ENCODE peak calls at places on chromosomes 12 and 14, in five cellular contexts. One of them, this sample, is unnamed.

GRCh38 chr14:58947156-58947555 is 241.3 kb upstream of the DAAM1 start:
- DNase-seq in A673: no peak
- DNase-seq in spleen: no peak
- DNase-seq in endothelial cell: no peak
- DNase-seq in gastrocnemius medialis: no peak
- DNase-seq in this sample: no peak

GRCh38 chr14:37889087-37889486 is 293.7 kb downstream of the TTC6 start:
- DNase-seq in A673: peak; percentile 33
- DNase-seq in spleen: no peak
- DNase-seq in endothelial cell: no peak
- DNase-seq in gastrocnemius medialis: no peak
- DNase-seq in this sample: no peak

GRCh38 chr12:59027199-59027598 is 106.9 kb upstream of the LRIG3 start:
- DNase-seq in A673: no peak
- DNase-seq in spleen: no peak
- DNase-seq in endothelial cell: no peak
- DNase-seq in gastrocnemius medialis: no peak
- DNase-seq in this sample: no peak

GRCh38 chr14:25658988-25659387 is 609.0 kb upstream of the STXBP6 start:
- DNase-seq in A673: peak; percentile 1
- DNase-seq in spleen: no peak
- DNase-seq in endothelial cell: no peak
- DNase-seq in gastrocnemius medialis: no peak
- DNase-seq in this sample: no peak

GRCh38 chr12:14952295-14952995 is 9.0 kb downstream of the ARHGDIB start:
- DNase-seq in A673: peak; percentile 38
- DNase-seq in spleen: peak; percentile 73
- DNase-seq in endothelial cell: no peak
- DNase-seq in gastrocnemius medialis: no peak
- DNase-seq in this sample: no peak

GRCh38 chr12:6914246-6914947 is at the start of gene ENO2:
- DNase-seq in A673: peak; percentile 79
- DNase-seq in spleen: peak; percentile 94
- DNase-seq in endothelial cell: peak; percentile 50
- DNase-seq in gastrocnemius medialis: peak; percentile 56
- DNase-seq in this sample: peak; percentile 76

GRCh38 chr14:64807588-64807987 is 72.1 kb downstream of the SPTB start:
- DNase-seq in A673: no peak
- DNase-seq in spleen: peak; percentile 41
- DNase-seq in endothelial cell: no peak
- DNase-seq in gastrocnemius medialis: peak; percentile 57
- DNase-seq in this sample: no peak

GRCh38 chr14:63480599-63480998 is 62.6 kb downstream of the PPP2R5E start:
- DNase-seq in A673: no peak
- DNase-seq in spleen: no peak
- DNase-seq in endothelial cell: no peak
- DNase-seq in gastrocnemius medialis: no peak
- DNase-seq in this sample: no peak

GRCh38 chr12:32906407-32907165 is 10.0 kb upstream of the PKP2 start:
- DNase-seq in A673: no peak
- DNase-seq in spleen: no peak
- DNase-seq in endothelial cell: no peak
- DNase-seq in gastrocnemius medialis: no peak
- DNase-seq in this sample: no peak

GRCh38 chr14:98138666-98139065 is 1133.3 kb downstream of the BCL11B start:
- DNase-seq in A673: peak; percentile 75
- DNase-seq in spleen: no peak
- DNase-seq in endothelial cell: peak; percentile 64
- DNase-seq in gastrocnemius medialis: no peak
- DNase-seq in this sample: peak; percentile 54

GRCh38 chr14:34098045-34098984 is 147.4 kb upstream of the EGLN3 start:
- DNase-seq in A673: peak; percentile 40
- DNase-seq in spleen: no peak
- DNase-seq in endothelial cell: peak; percentile 55
- DNase-seq in gastrocnemius medialis: no peak
- DNase-seq in this sample: peak; percentile 38

GRCh38 chr14:29913550-29913949 is 14.1 kb downstream of the PRKD1 start:
- DNase-seq in A673: no peak
- DNase-seq in spleen: no peak
- DNase-seq in endothelial cell: no peak
- DNase-seq in gastrocnemius medialis: no peak
- DNase-seq in this sample: no peak
- TF ChIP-seq CTCF in A673: no peak
- TF ChIP-seq CTCF in spleen: no peak
- TF ChIP-seq CTCF in endothelial cell: no peak
- TF ChIP-seq CTCF in gastrocnemius medialis: no peak
- TF ChIP-seq CTCF in this sample: no peak

DNA sequence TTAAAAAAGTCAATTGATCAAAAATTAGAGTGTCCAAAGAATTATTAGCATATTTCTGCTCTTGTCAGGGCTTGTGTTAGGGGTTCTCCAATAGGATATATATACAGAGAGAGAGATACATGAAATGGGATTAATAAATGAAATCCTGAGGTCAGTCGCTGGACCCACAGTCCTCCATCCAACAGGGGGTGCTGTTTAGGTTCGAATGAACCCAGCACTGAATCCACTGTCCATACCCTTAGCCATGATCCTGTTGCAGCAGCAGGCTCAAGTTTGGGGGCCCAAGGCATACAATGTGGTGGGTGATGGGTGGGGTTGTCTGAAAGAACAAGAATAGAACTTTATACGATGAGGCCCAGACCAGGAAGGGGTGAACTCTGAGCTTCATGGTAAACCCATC is 780 bp upstream of the MYO1H start:
- DNase-seq in A673: peak; percentile 11
- DNase-seq in spleen: no peak
- DNase-seq in endothelial cell: no peak
- DNase-seq in gastrocnemius medialis: no peak
- DNase-seq in this sample: no peak
- TF ChIP-seq CTCF in A673: peak; percentile 34
- TF ChIP-seq CTCF in spleen: no peak
- TF ChIP-seq CTCF in endothelial cell: peak; percentile 22
- TF ChIP-seq CTCF in gastrocnemius medialis: no peak
- TF ChIP-seq CTCF in this sample: no peak

DNA sequence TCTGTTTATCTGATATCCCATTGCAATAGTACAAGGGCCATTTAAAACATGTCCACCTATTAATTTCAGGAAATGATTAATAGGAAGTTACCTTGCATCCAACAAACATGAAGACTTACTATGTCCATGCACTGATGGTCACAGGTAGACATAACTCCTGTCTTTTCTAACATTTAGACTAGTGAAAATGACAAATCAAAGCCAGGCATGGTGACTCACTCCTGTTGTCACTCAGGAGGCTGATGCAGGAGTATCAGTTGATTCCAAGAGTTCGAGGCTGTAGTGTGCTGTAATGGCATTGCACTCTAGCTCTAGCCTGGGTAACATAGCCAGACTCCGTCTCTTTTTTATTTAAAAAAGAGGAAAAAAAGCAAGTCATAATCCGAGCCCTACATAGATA is 14.8 kb downstream of the HSP90B1 start:
- DNase-seq in A673: no peak
- DNase-seq in spleen: no peak
- DNase-seq in endothelial cell: no peak
- DNase-seq in gastrocnemius medialis: no peak
- DNase-seq in this sample: no peak
- TF ChIP-seq CTCF in A673: no peak
- TF ChIP-seq CTCF in spleen: no peak
- TF ChIP-seq CTCF in endothelial cell: no peak
- TF ChIP-seq CTCF in gastrocnemius medialis: no peak
- TF ChIP-seq CTCF in this sample: no peak

GRCh38 chr14:21395450-21395849 is 11.6 kb upstream of the SUPT16H start:
- DNase-seq in A673: no peak
- DNase-seq in spleen: no peak
- DNase-seq in endothelial cell: no peak
- DNase-seq in gastrocnemius medialis: no peak
- DNase-seq in this sample: no peak
- TF ChIP-seq CTCF in A673: no peak
- TF ChIP-seq CTCF in spleen: no peak
- TF ChIP-seq CTCF in endothelial cell: no peak
- TF ChIP-seq CTCF in gastrocnemius medialis: no peak
- TF ChIP-seq CTCF in this sample: no peak

GRCh38 chr12:104672096-104672445 is 215.3 kb downstream of the CHST11 start:
- DNase-seq in A673: no peak
- DNase-seq in spleen: no peak
- DNase-seq in endothelial cell: no peak
- DNase-seq in gastrocnemius medialis: no peak
- DNase-seq in this sample: no peak

GRCh38 chr12:104670439-104671406 is 214.0 kb downstream of the CHST11 start:
- DNase-seq in A673: no peak
- DNase-seq in spleen: no peak
- DNase-seq in endothelial cell: no peak
- DNase-seq in gastrocnemius medialis: no peak
- DNase-seq in this sample: no peak

GRCh38 chr12:104669851-104670337 is 213.1 kb downstream of the CHST11 start:
- DNase-seq in A673: no peak
- DNase-seq in spleen: peak; percentile 86
- DNase-seq in endothelial cell: no peak
- DNase-seq in gastrocnemius medialis: no peak
- DNase-seq in this sample: no peak

GRCh38 chr12:104672501-104673265 is 215.9 kb downstream of the CHST11 start:
- DNase-seq in A673: no peak
- DNase-seq in spleen: no peak
- DNase-seq in endothelial cell: no peak
- DNase-seq in gastrocnemius medialis: peak; percentile 82
- DNase-seq in this sample: no peak

DNA sequence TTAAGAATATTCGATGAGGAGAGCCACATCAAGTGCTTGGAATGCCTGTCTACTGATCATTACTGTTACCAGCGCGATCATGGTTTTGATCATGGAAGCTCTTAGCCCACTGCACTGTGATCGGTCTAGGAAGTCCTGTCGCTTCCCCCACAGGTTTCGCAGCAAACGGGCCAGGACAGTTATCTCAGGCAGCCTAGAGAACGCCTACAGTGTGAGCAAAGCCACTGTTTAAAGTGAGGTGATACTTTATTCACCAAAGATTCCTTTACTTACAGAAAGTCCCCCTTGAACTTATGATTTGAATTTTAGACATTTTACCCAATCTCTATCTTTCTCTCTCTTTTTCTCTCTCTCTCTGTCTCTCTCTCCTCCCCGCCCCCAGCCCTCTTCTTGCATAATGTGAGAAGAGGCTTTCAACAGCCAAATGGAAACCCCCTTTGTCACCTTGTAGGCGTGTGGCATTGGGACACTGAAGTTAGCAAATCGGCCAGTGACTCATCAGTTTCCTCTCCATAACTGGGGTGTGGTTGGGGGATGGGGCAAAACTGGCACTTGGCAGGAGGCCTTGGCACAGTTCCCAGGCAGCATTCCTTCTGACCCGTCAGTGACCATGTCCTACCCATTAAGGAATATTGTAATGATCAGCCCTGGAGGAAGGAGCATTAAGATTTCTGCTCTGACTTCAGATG is 214.8 kb downstream of the CHST11 start:
- DNase-seq in A673: peak; percentile 75
- DNase-seq in spleen: peak; percentile 87
- DNase-seq in endothelial cell: no peak
- DNase-seq in gastrocnemius medialis: peak; percentile 78
- DNase-seq in this sample: no peak
- TF ChIP-seq CTCF in A673: no peak
- TF ChIP-seq CTCF in spleen: no peak
- TF ChIP-seq CTCF in endothelial cell: no peak
- TF ChIP-seq CTCF in gastrocnemius medialis: no peak
- TF ChIP-seq CTCF in this sample: no peak

This sample was measured in nephron progenitor cell.